ENCODE peak calls at places on chromosomes 12 and 14, in ten cellular contexts. L is naive thymus-derived CD4-positive, alpha-beta T cell; B is NCI-H345; R is fibroblast of mammary gland; A is DND-41; M is non-pigmented ciliary epithelial cell; C is stimulated activated CD4-positive, alpha-beta T cell treated with anti-CD3 and anti-CD28 coated beads, Interleukin-1b, Interleukin-23, amount 100 ng/mL, for 24 hours; Z is RWPE1; Q is activated B cell treated with CpG ODN at 0.5 μM for 24 hours; F is NCI-H2171. E is an unnamed sample.

GRCh38 chr14:100350283-100350926 is 27.3 kb downstream of the SLC25A47 start:
- DNase-seq in A (no peak), B (no peak), Q (no peak), Z (no peak), F (no peak), C (no peak), M (no peak), L (no peak), R (no peak), E (no peak)

GRCh38 chr14:37641117-37641516 is 45.7 kb downstream of the TTC6 start:
- DNase-seq in M (no peak), Q (no peak), L (no peak), R (no peak), Z (no peak), A (no peak), B (peak; percentile 34), C (no peak), F (no peak), E (no peak)

GRCh38 chr12:113207621-113208040 is 13.6 kb upstream of the TPCN1 start:
- DNase-seq in Q (no peak), C (no peak), A (peak; percentile 88), M (no peak), Z (no peak), F (no peak), L (peak; percentile 39), R (no peak), B (no peak), E (no peak)

GRCh38 chr12:120365675-120366340 is 3.2 kb downstream of the MSI1 start:
- DNase-seq in F (no peak), C (no peak), L (no peak), A (no peak), Z (no peak), Q (no peak), B (no peak), M (no peak), R (no peak), E (no peak)

GRCh38 chr14:91327201-91327600 is 82.7 kb upstream of the GPR68 start:
- DNase-seq in A (no peak), Q (no peak), F (no peak), C (no peak), B (no peak), L (no peak), M (no peak), R (no peak), Z (no peak), E (no peak)

GRCh38 chr12:79547735-79548347 is 142.9 kb downstream of the PAWR start:
- DNase-seq in L (no peak), Q (no peak), M (no peak), R (peak; percentile 74), F (peak; percentile 16), B (peak; percentile 37), C (no peak), A (peak; percentile 18), Z (peak; percentile 52), E (no peak)

GRCh38 chr12:124493809-124494750 is 73.3 kb downstream of the NCOR2 start:
- DNase-seq in R (no peak), F (no peak), B (no peak), M (no peak), Z (no peak), C (peak; percentile 25), L (no peak), A (no peak), Q (peak; percentile 59), E (no peak)

GRCh38 chr14:54815016-54815415 is 87.6 kb downstream of the GCH1 start:
- DNase-seq in B (no peak), A (no peak), Q (no peak), C (no peak), F (no peak), L (no peak), M (no peak), Z (no peak), R (peak; percentile 80), E (no peak)

GRCh38 chr12:123917337-123917850 is 55.2 kb downstream of the CCDC92 start:
- DNase-seq in B (no peak), F (no peak), Q (no peak), Z (no peak), C (no peak), L (no peak), R (no peak), A (no peak), M (no peak), E (no peak)

GRCh38 chr14:86462193-86462592 is 932.2 kb downstream of the FLRT2 start:
- DNase-seq in C (no peak), F (no peak), B (no peak), L (no peak), A (peak; percentile 27), R (peak; percentile 26), M (no peak), Q (no peak), Z (no peak), E (no peak)

GRCh38 chr12:103172447-103173112 is 215.1 kb downstream of the ASCL1 start:
- DNase-seq in C (no peak), F (no peak), A (no peak), Q (no peak), L (no peak), R (no peak), Z (no peak), B (no peak), M (no peak), E (no peak)

GRCh38 chr14:99511421-99512109 is 30.4 kb downstream of the CCNK start:
- DNase-seq in B (no peak), Q (no peak), L (no peak), A (peak; percentile 5), C (no peak), M (no peak), R (peak; percentile 9), Z (no peak), F (no peak), E (no peak)

GRCh38 chr12:118455327-118455726 is 79.0 kb downstream of the SUDS3 start:
- DNase-seq in M (no peak), R (no peak), Q (no peak), Z (no peak), F (no peak), B (no peak), L (no peak), C (no peak), A (no peak), E (no peak)

GRCh38 chr14:60684203-60684602 is 34.9 kb upstream of the SIX1 start:
- DNase-seq in R (peak; percentile 27), C (no peak), Z (no peak), B (no peak), F (no peak), A (no peak), L (no peak), M (no peak), Q (no peak), E (no peak)

GRCh38 chr14:61467281-61467680 is 145.9 kb downstream of the PRKCH start:
- DNase-seq in Q (no peak), R (no peak), B (no peak), Z (no peak), L (no peak), C (no peak), A (no peak), M (no peak), F (no peak), E (no peak)

GRCh38 chr12:65492997-65493892 is 214.8 kb downstream of the MSRB3 start:
- DNase-seq in A (no peak), B (no peak), C (no peak), M (no peak), Q (no peak), Z (no peak), F (no peak), R (no peak), L (no peak), E (no peak)

GRCh38 chr14:92696356-92696755 is 52.1 kb downstream of the LGMN start:
- DNase-seq in M (no peak), Z (no peak), Q (no peak), C (no peak), F (no peak), R (no peak), L (no peak), A (no peak), B (no peak), E (no peak)

GRCh38 chr14:69715725-69716482 is 51.0 kb upstream of the SRSF5 start:
- DNase-seq in B (peak; percentile 84), Q (no peak), A (peak; percentile 13), M (peak; percentile 60), L (no peak), Z (peak; percentile 89), F (peak; percentile 94), R (peak; percentile 77), C (no peak), E (peak; percentile 74)

GRCh38 chr12:48924617-48925217 is 575 bp downstream of the FKBP11 start:
- DNase-seq in L (peak; percentile 77), B (no peak), Q (peak; percentile 69), R (peak; percentile 38), C (peak; percentile 51), Z (peak; percentile 49), M (no peak), F (peak; percentile 55), A (peak; percentile 83), E (no peak)

GRCh38 chr14:61557262-61557661 is 138.1 kb upstream of the HIF1A start:
- DNase-seq in F (no peak), C (no peak), A (peak; percentile 46), R (no peak), Z (no peak), M (no peak), L (no peak), B (no peak), Q (no peak), E (no peak)

GRCh38 chr14:89123851-89124250 is 293.2 kb downstream of the FOXN3 start:
- DNase-seq in Q (no peak), R (no peak), Z (no peak), L (no peak), A (no peak), F (no peak), B (no peak), M (no peak), C (no peak), E (no peak)

GRCh38 chr12:105985383-105985782 is 153.4 kb downstream of the NUAK1 start:
- DNase-seq in L (no peak), Q (no peak), M (no peak), R (no peak), C (no peak), A (no peak), F (no peak), Z (no peak), B (no peak), E (no peak)

GRCh38 chr12:89384050-89384749 is 31.9 kb upstream of the DUSP6 start:
- DNase-seq in A (no peak), C (no peak), M (peak; percentile 79), L (no peak), R (peak; percentile 90), Z (peak; percentile 57), B (peak; percentile 26), Q (no peak), F (no peak), E (peak; percentile 69)

GRCh38 chr14:104968153-104968527 is 10.0 kb downstream of the AHNAK2 start:
- DNase-seq in A (no peak), Q (no peak), C (no peak), F (no peak), M (no peak), R (peak; percentile 37), L (no peak), Z (peak; percentile 68), B (peak; percentile 68), E (no peak)

GRCh38 chr14:32307881-32308582 is 21.1 kb upstream of the AKAP6 start:
- DNase-seq in B (no peak), L (no peak), A (no peak), C (no peak), M (no peak), F (no peak), R (no peak), Z (no peak), Q (no peak), E (no peak)

GRCh38 chr12:123058980-123059379 is 78.5 kb downstream of the ARL6IP4 start:
- DNase-seq in C (no peak), F (no peak), Q (no peak), M (no peak), Z (no peak), B (no peak), L (no peak), R (peak; percentile 80), A (no peak), E (no peak)

GRCh38 chr12:7142809-7143465 is 12.8 kb downstream of the CLSTN3 start:
- DNase-seq in B (no peak), R (no peak), A (no peak), M (no peak), C (no peak), Q (no peak), L (no peak), Z (no peak), F (no peak), E (no peak)

GRCh38 chr14:61129168-61129745 is 148.2 kb downstream of the SLC38A6 start:
- DNase-seq in B (no peak), M (no peak), C (no peak), R (no peak), Q (no peak), F (no peak), Z (peak; percentile 22), L (no peak), A (no peak), E (no peak)